ENCODE peak calls at places on chromosomes 7 and 10, in six cellular contexts. One of them, this sample, is unnamed.

GRCh38 chr10:67665491-67665890 is 30.5 kb downstream of the CTNNA3 start:
- DNase-seq in H1: no peak
- DNase-seq in H9: no peak
- DNase-seq in neuronal stem cell: no peak
- DNase-seq in mesenchymal stem cell: no peak
- DNase-seq in trophoblast cell: no peak
- DNase-seq in this sample: no peak

GRCh38 chr7:84379446-84379845 is 184.9 kb upstream of the SEMA3A start:
- DNase-seq in H1: no peak
- DNase-seq in H9: no peak
- DNase-seq in neuronal stem cell: no peak
- DNase-seq in mesenchymal stem cell: no peak
- DNase-seq in trophoblast cell: no peak
- DNase-seq in this sample: no peak

GRCh38 chr7:54037873-54038272 is 504.3 kb upstream of the VSTM2A start:
- DNase-seq in H1: no peak
- DNase-seq in H9: peak; percentile 29
- DNase-seq in neuronal stem cell: no peak
- DNase-seq in mesenchymal stem cell: no peak
- DNase-seq in trophoblast cell: no peak
- DNase-seq in this sample: no peak

GRCh38 chr10:90227786-90228185 is 526.4 kb downstream of the KIF20B start:
- DNase-seq in H1: no peak
- DNase-seq in H9: no peak
- DNase-seq in neuronal stem cell: no peak
- DNase-seq in mesenchymal stem cell: no peak
- DNase-seq in trophoblast cell: no peak
- DNase-seq in this sample: no peak

GRCh38 chr10:80619036-80619435 is 81.3 kb downstream of the SH2D4B start:
- DNase-seq in H1: no peak
- DNase-seq in H9: no peak
- DNase-seq in neuronal stem cell: no peak
- DNase-seq in mesenchymal stem cell: no peak
- DNase-seq in trophoblast cell: no peak
- DNase-seq in this sample: no peak

GRCh38 chr10:5620223-5620721 is 46.1 kb downstream of the ASB13 start:
- DNase-seq in H1: no peak
- DNase-seq in H9: no peak
- DNase-seq in neuronal stem cell: no peak
- DNase-seq in mesenchymal stem cell: no peak
- DNase-seq in trophoblast cell: no peak
- DNase-seq in this sample: no peak

GRCh38 chr7:100803398-100804161 is 23.7 kb downstream of the EPHB4 start:
- DNase-seq in H1: no peak
- DNase-seq in H9: peak; percentile 83
- DNase-seq in neuronal stem cell: peak; percentile 44
- DNase-seq in mesenchymal stem cell: peak; percentile 85
- DNase-seq in trophoblast cell: peak; percentile 38
- DNase-seq in this sample: peak; percentile 83

GRCh38 chr10:127854769-127855583 is 37.8 kb downstream of the CLRN3 start:
- DNase-seq in H1: no peak
- DNase-seq in H9: no peak
- DNase-seq in neuronal stem cell: no peak
- DNase-seq in mesenchymal stem cell: no peak
- DNase-seq in trophoblast cell: no peak
- DNase-seq in this sample: no peak

GRCh38 chr10:110300486-110300986 is 4.2 kb downstream of the SMNDC1 start:
- DNase-seq in H1: no peak
- DNase-seq in H9: no peak
- DNase-seq in neuronal stem cell: no peak
- DNase-seq in mesenchymal stem cell: no peak
- DNase-seq in trophoblast cell: no peak
- DNase-seq in this sample: no peak

DNA sequence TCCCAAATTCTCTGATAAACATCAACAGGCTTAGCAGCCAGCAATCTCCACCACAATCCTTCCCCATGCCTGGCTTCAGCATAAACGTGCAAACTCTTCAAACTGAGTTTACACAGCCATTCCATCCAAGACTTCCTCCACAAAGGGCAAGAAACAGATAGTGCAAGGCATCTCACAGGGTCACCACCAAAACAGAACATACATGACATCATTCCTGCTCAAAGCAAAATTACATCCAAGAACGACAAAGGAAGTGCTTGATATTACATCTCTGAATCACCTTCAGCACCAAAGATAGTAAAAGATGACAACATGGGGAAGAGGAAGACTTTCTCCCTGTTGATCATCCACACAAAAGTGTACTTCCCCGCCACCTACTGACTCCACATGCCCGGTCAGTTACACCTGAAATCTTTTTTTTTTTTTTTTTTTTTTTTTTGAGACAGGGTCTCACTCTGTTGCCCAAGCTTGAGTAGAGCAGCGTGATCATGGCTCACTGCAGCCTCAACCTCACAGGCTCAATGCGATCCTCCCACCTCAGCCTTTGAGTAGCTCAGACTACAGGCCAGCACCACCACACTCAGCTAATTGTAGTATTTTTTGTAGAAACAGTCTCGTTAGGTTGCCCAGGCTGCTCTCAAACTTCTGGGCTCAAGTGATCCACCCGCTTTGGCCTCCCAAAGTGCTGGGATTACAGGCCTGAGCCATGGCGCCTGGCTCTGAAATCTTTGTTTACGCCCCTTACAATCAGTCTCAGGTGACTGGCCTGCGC is 127.5 kb downstream of the PARD3 start:
- DNase-seq in H1: no peak
- DNase-seq in H9: no peak
- DNase-seq in neuronal stem cell: no peak
- DNase-seq in mesenchymal stem cell: peak; percentile 49
- DNase-seq in trophoblast cell: no peak
- DNase-seq in this sample: peak; percentile 69
- H4K8ac ChIP-seq in H1: no peak overlapping the region
- H4K8ac ChIP-seq in H9: no peak overlapping the region
- H4K8ac ChIP-seq in neuronal stem cell: no peak overlapping the region
- H4K8ac ChIP-seq in mesenchymal stem cell: no peak overlapping the region
- H4K8ac ChIP-seq in trophoblast cell: no peak overlapping the region
- H4K8ac ChIP-seq in this sample: no peak overlapping the region

DNA sequence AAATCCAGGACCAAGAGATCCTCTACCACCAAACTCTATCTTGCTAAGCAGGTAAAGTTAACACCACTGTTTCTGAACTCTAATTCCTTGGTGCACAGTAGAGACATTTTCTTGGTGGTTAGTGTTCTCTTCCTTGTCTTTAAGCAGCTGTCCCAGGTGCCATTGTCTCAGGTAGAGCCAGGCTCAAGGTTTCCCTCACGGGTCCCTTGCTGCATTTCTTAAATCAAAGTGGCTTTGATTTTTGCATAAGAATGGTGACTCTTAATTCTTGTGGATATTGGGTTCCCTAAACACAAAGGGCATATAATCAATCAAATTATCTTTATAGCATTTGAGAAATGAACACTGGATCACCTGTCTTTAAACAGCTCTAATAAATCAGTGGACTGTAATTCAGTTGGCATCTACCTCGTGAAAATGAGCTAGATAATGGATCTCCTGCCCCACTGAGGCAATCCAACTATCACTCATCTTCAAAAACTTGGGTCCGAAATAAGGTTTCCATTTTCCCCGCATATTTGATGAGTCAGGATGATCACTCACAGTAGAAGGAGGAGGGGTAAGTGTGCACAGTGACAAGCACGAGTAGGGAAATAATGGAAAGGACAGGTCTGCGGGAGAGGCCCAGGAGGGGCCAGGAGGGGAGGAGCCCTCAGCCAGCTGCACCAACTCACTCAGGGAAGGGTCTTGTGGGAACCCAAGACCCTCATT is 2.4 kb downstream of the ABCC2 start:
- DNase-seq in H1: no peak
- DNase-seq in H9: no peak
- DNase-seq in neuronal stem cell: no peak
- DNase-seq in mesenchymal stem cell: no peak
- DNase-seq in trophoblast cell: no peak
- DNase-seq in this sample: peak; percentile 36
- H3K18ac ChIP-seq in H1: no peak overlapping the region
- H3K18ac ChIP-seq in H9: no peak overlapping the region
- H3K18ac ChIP-seq in neuronal stem cell: no peak overlapping the region
- H3K18ac ChIP-seq in mesenchymal stem cell: peak overlapping the region; percentile 58
- H3K18ac ChIP-seq in trophoblast cell: no peak overlapping the region
- H3K18ac ChIP-seq in this sample: peak overlapping the region; percentile 63

GRCh38 chr7:132392713-132393112 is 183.6 kb downstream of the PLXNA4 start:
- DNase-seq in H1: no peak
- DNase-seq in H9: no peak
- DNase-seq in neuronal stem cell: no peak
- DNase-seq in mesenchymal stem cell: no peak
- DNase-seq in trophoblast cell: no peak
- DNase-seq in this sample: no peak
- H4K91ac ChIP-seq in H1: no peak overlapping the region
- H4K91ac ChIP-seq in H9: no peak overlapping the region
- H4K91ac ChIP-seq in neuronal stem cell: no peak overlapping the region
- H4K91ac ChIP-seq in mesenchymal stem cell: no peak overlapping the region
- H4K91ac ChIP-seq in trophoblast cell: no peak overlapping the region
- H4K91ac ChIP-seq in this sample: no peak overlapping the region

DNA sequence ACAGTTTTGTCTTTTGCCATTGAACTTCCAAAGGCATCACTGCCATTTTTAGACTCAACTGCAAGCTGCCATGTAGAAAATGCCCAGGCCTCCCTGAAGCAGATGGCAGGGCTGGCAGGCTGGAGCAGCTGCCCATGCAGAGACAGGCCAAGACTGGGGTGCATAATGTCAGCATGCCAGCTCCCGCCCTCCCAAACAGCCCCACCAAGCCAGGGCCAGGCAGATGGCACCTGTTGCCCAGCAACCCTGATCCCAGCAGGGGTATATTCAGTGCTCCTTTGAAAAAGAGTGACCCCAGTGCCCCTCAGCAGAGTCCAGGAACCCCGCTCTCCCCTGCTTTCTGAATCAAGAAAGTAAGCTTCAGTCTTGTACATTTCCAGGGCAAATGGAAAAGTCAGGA is 32.6 kb downstream of the VSTM4 start:
- DNase-seq in H1: no peak
- DNase-seq in H9: no peak
- DNase-seq in neuronal stem cell: no peak
- DNase-seq in mesenchymal stem cell: no peak
- DNase-seq in trophoblast cell: no peak
- DNase-seq in this sample: no peak
- H4K8ac ChIP-seq in H1: no peak overlapping the region
- H4K8ac ChIP-seq in H9: no peak overlapping the region
- H4K8ac ChIP-seq in neuronal stem cell: no peak overlapping the region
- H4K8ac ChIP-seq in mesenchymal stem cell: no peak overlapping the region
- H4K8ac ChIP-seq in trophoblast cell: no peak overlapping the region
- H4K8ac ChIP-seq in this sample: no peak overlapping the region

DNA sequence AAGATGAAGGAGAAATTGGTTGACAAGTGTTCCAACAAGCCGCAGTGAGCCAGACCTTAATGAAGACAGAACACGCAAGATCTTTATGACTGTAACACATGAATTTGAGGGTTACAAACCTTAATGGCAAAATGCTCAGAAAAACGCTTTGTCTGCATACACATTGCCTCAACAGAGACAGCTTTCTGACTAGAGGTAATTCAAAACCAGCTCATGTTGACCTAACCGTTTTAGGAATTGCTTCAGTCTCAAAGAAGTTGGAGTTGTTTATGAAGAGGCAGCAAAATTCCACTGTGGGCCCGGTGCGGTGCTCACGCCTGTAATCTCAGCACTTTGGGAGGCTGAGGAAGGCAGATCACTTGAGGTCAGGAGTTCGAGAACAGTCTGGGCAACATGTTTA is 2.2 kb upstream of the GTF2I start:
- DNase-seq in H1: no peak
- DNase-seq in H9: no peak
- DNase-seq in neuronal stem cell: no peak
- DNase-seq in mesenchymal stem cell: no peak
- DNase-seq in trophoblast cell: no peak
- DNase-seq in this sample: peak; percentile 38
- H3K18ac ChIP-seq in H1: peak overlapping the region; percentile 48
- H3K18ac ChIP-seq in H9: no peak overlapping the region
- H3K18ac ChIP-seq in neuronal stem cell: no peak overlapping the region
- H3K18ac ChIP-seq in mesenchymal stem cell: no peak overlapping the region
- H3K18ac ChIP-seq in trophoblast cell: no peak overlapping the region
- H3K18ac ChIP-seq in this sample: no peak overlapping the region

This sample was measured in IMR-90.